ENCODE peak calls at places on chromosomes 11 and 22, in eight cellular contexts. One of them, this sample, is unnamed. For H3K36me3, the result is how much of the 10 kb centered on the place peaks cover.

GRCh38 chr11:69700278-69701140 is 3.3 kb downstream of the FGF19 start:
- DNase-seq in left ventricle myocardium inferior: peak
- DNase-seq in psoas muscle: no peak
- DNase-seq in body of pancreas: peak
- DNase-seq in mammary epithelial cell: no peak
- DNase-seq in brain microvascular endothelial cell: peak
- DNase-seq in transverse colon: no peak
- DNase-seq in OCI-LY7: no peak
- DNase-seq in this sample: peak

GRCh38 chr22:47654922-47655451 is 892.5 kb downstream of the TBC1D22A start:
- DNase-seq in left ventricle myocardium inferior: no peak
- DNase-seq in psoas muscle: no peak
- DNase-seq in body of pancreas: no peak
- DNase-seq in mammary epithelial cell: no peak
- DNase-seq in brain microvascular endothelial cell: no peak
- DNase-seq in transverse colon: no peak
- DNase-seq in OCI-LY7: no peak
- DNase-seq in this sample: no peak

GRCh38 chr11:7575841-7576451 is 62.1 kb downstream of the PPFIBP2 start:
- DNase-seq in left ventricle myocardium inferior: no peak
- DNase-seq in psoas muscle: no peak
- DNase-seq in body of pancreas: peak
- DNase-seq in mammary epithelial cell: no peak
- DNase-seq in brain microvascular endothelial cell: no peak
- DNase-seq in transverse colon: peak
- DNase-seq in OCI-LY7: no peak
- DNase-seq in this sample: peak

GRCh38 chr22:46289244-46289891 is 7.3 kb upstream of the GTSE1 start:
- DNase-seq in left ventricle myocardium inferior: no peak
- DNase-seq in psoas muscle: no peak
- DNase-seq in body of pancreas: no peak
- DNase-seq in mammary epithelial cell: no peak
- DNase-seq in brain microvascular endothelial cell: no peak
- DNase-seq in transverse colon: no peak
- DNase-seq in OCI-LY7: no peak
- DNase-seq in this sample: no peak

GRCh38 chr11:85661972-85662664 is 2.8 kb downstream of the CREBZF start:
- DNase-seq in left ventricle myocardium inferior: no peak
- DNase-seq in psoas muscle: no peak
- DNase-seq in body of pancreas: no peak
- DNase-seq in mammary epithelial cell: no peak
- DNase-seq in brain microvascular endothelial cell: no peak
- DNase-seq in transverse colon: no peak
- DNase-seq in OCI-LY7: no peak
- DNase-seq in this sample: no peak

GRCh38 chr11:64650923-64651523 is 60.0 kb downstream of the SLC22A12 start:
- DNase-seq in left ventricle myocardium inferior: no peak
- DNase-seq in psoas muscle: no peak
- DNase-seq in body of pancreas: no peak
- DNase-seq in mammary epithelial cell: no peak
- DNase-seq in brain microvascular endothelial cell: peak
- DNase-seq in transverse colon: no peak
- DNase-seq in OCI-LY7: peak
- DNase-seq in this sample: no peak

GRCh38 chr11:61910473-61911123 is 6.8 kb downstream of the RAB3IL1 start:
- DNase-seq in left ventricle myocardium inferior: peak
- DNase-seq in psoas muscle: peak
- DNase-seq in body of pancreas: peak
- DNase-seq in mammary epithelial cell: no peak
- DNase-seq in brain microvascular endothelial cell: no peak
- DNase-seq in transverse colon: no peak
- DNase-seq in OCI-LY7: no peak
- DNase-seq in this sample: no peak

GRCh38 chr11:68686486-68686885 is 2.1 kb downstream of the GAL start:
- DNase-seq in left ventricle myocardium inferior: no peak
- DNase-seq in psoas muscle: no peak
- DNase-seq in body of pancreas: no peak
- DNase-seq in mammary epithelial cell: no peak
- DNase-seq in brain microvascular endothelial cell: no peak
- DNase-seq in transverse colon: no peak
- DNase-seq in OCI-LY7: no peak
- DNase-seq in this sample: no peak

GRCh38 chr11:126607374-126607773 is 251.9 kb downstream of the ST3GAL4 start:
- DNase-seq in left ventricle myocardium inferior: no peak
- DNase-seq in psoas muscle: peak
- DNase-seq in body of pancreas: peak
- DNase-seq in mammary epithelial cell: peak
- DNase-seq in brain microvascular endothelial cell: peak
- DNase-seq in transverse colon: peak
- DNase-seq in OCI-LY7: peak
- DNase-seq in this sample: peak

GRCh38 chr11:131913267-131913666 is 542.9 kb downstream of the NTM start:
- DNase-seq in left ventricle myocardium inferior: no peak
- DNase-seq in psoas muscle: no peak
- DNase-seq in body of pancreas: no peak
- DNase-seq in mammary epithelial cell: no peak
- DNase-seq in brain microvascular endothelial cell: no peak
- DNase-seq in transverse colon: no peak
- DNase-seq in OCI-LY7: no peak
- DNase-seq in this sample: no peak

GRCh38 chr11:31761636-31762035 is 49.5 kb downstream of the PAX6 start:
- DNase-seq in left ventricle myocardium inferior: no peak
- DNase-seq in psoas muscle: no peak
- DNase-seq in body of pancreas: no peak
- DNase-seq in mammary epithelial cell: no peak
- DNase-seq in brain microvascular endothelial cell: no peak
- DNase-seq in transverse colon: no peak
- DNase-seq in OCI-LY7: no peak
- DNase-seq in this sample: no peak

GRCh38 chr11:5620606-5621521 is 3.9 kb upstream of the TRIM34 start:
- DNase-seq in left ventricle myocardium inferior: no peak
- DNase-seq in psoas muscle: no peak
- DNase-seq in body of pancreas: no peak
- DNase-seq in mammary epithelial cell: peak
- DNase-seq in brain microvascular endothelial cell: peak
- DNase-seq in transverse colon: no peak
- DNase-seq in OCI-LY7: no peak
- DNase-seq in this sample: peak

GRCh38 chr11:96082002-96082899 is 158.3 kb upstream of the MTMR2 start:
- DNase-seq in left ventricle myocardium inferior: no peak
- DNase-seq in psoas muscle: no peak
- DNase-seq in body of pancreas: no peak
- DNase-seq in mammary epithelial cell: no peak
- DNase-seq in brain microvascular endothelial cell: no peak
- DNase-seq in transverse colon: no peak
- DNase-seq in OCI-LY7: no peak
- DNase-seq in this sample: no peak

GRCh38 chr22:23380230-23380573 is 199.9 kb downstream of the IGLL1 start:
- DNase-seq in left ventricle myocardium inferior: no peak
- DNase-seq in psoas muscle: no peak
- DNase-seq in body of pancreas: no peak
- DNase-seq in mammary epithelial cell: no peak
- DNase-seq in brain microvascular endothelial cell: no peak
- DNase-seq in transverse colon: no peak
- DNase-seq in OCI-LY7: no peak
- DNase-seq in this sample: no peak

GRCh38 chr22:23036684-23037428 is 33.5 kb upstream of the GNAZ start:
- DNase-seq in left ventricle myocardium inferior: no peak
- DNase-seq in psoas muscle: no peak
- DNase-seq in body of pancreas: no peak
- DNase-seq in mammary epithelial cell: no peak
- DNase-seq in brain microvascular endothelial cell: no peak
- DNase-seq in transverse colon: no peak
- DNase-seq in OCI-LY7: peak
- DNase-seq in this sample: peak

GRCh38 chr11:108498046-108498815 is at the start of gene POGLUT3:
- DNase-seq in left ventricle myocardium inferior: peak
- DNase-seq in psoas muscle: peak
- DNase-seq in body of pancreas: peak
- DNase-seq in mammary epithelial cell: no peak
- DNase-seq in brain microvascular endothelial cell: peak
- DNase-seq in transverse colon: peak
- DNase-seq in OCI-LY7: no peak
- DNase-seq in this sample: peak

GRCh38 chr11:130786987-130787688 is 129.1 kb downstream of the SNX19 start:
- DNase-seq in left ventricle myocardium inferior: no peak
- DNase-seq in psoas muscle: no peak
- DNase-seq in body of pancreas: peak
- DNase-seq in mammary epithelial cell: peak
- DNase-seq in brain microvascular endothelial cell: no peak
- DNase-seq in transverse colon: no peak
- DNase-seq in OCI-LY7: no peak
- DNase-seq in this sample: no peak

GRCh38 chr22:23012081-23012622 is 58.2 kb upstream of the GNAZ start:
- DNase-seq in left ventricle myocardium inferior: no peak
- DNase-seq in psoas muscle: no peak
- DNase-seq in body of pancreas: no peak
- DNase-seq in mammary epithelial cell: no peak
- DNase-seq in brain microvascular endothelial cell: no peak
- DNase-seq in transverse colon: no peak
- DNase-seq in OCI-LY7: no peak
- DNase-seq in this sample: no peak

GRCh38 chr11:10139656-10140055 is 154.4 kb downstream of the SBF2 start:
- DNase-seq in left ventricle myocardium inferior: no peak
- DNase-seq in psoas muscle: no peak
- DNase-seq in body of pancreas: no peak
- DNase-seq in mammary epithelial cell: peak
- DNase-seq in brain microvascular endothelial cell: peak
- DNase-seq in transverse colon: no peak
- DNase-seq in OCI-LY7: no peak
- DNase-seq in this sample: no peak

GRCh38 chr11:59283825-59284772 is 71.4 kb upstream of the MPEG1 start:
- DNase-seq in left ventricle myocardium inferior: no peak
- DNase-seq in psoas muscle: no peak
- DNase-seq in body of pancreas: peak
- DNase-seq in mammary epithelial cell: peak
- DNase-seq in brain microvascular endothelial cell: peak
- DNase-seq in transverse colon: peak
- DNase-seq in OCI-LY7: peak
- DNase-seq in this sample: peak

GRCh38 chr11:44916797-44917196 is 33.9 kb downstream of the TP53I11 start:
- DNase-seq in left ventricle myocardium inferior: no peak
- DNase-seq in psoas muscle: no peak
- DNase-seq in body of pancreas: no peak
- DNase-seq in mammary epithelial cell: no peak
- DNase-seq in brain microvascular endothelial cell: no peak
- DNase-seq in transverse colon: no peak
- DNase-seq in OCI-LY7: no peak
- DNase-seq in this sample: peak

GRCh38 chr11:66328307-66329144 is 7.7 kb downstream of the RIN1 start:
- DNase-seq in left ventricle myocardium inferior: peak
- DNase-seq in psoas muscle: peak
- DNase-seq in body of pancreas: peak
- DNase-seq in mammary epithelial cell: peak
- DNase-seq in brain microvascular endothelial cell: peak
- DNase-seq in transverse colon: peak
- DNase-seq in OCI-LY7: peak
- DNase-seq in this sample: peak

GRCh38 chr22:45064313-45065268 is 54.8 kb upstream of the PHF21B start:
- DNase-seq in left ventricle myocardium inferior: no peak
- DNase-seq in psoas muscle: no peak
- DNase-seq in body of pancreas: no peak
- DNase-seq in mammary epithelial cell: peak
- DNase-seq in brain microvascular endothelial cell: peak
- DNase-seq in transverse colon: no peak
- DNase-seq in OCI-LY7: no peak
- DNase-seq in this sample: no peak

DNA sequence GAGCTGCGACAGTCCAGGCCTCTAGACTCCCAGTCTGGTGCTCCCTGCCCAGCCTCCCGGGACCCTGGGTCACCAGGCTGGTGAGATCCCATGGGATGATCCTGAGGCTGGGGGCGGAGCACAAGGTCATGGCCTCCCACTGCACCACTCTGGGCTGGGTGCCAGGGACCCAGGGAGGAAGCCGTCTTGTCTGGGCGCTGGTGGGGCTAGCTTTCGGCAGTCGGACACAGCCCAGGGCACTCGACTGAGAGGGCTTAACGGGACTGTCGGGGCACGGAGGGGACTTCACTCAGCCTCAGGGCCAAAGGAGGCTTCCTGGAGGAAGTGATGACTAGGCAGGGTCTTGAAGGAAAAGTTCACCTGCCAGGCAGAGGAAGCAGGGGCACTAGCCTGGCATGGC is 39.0 kb downstream of the ZC3H7B start:
- DNase-seq in left ventricle myocardium inferior: no peak
- DNase-seq in psoas muscle: no peak
- DNase-seq in body of pancreas: no peak
- DNase-seq in mammary epithelial cell: no peak
- DNase-seq in brain microvascular endothelial cell: no peak
- DNase-seq in transverse colon: no peak
- DNase-seq in OCI-LY7: no peak
- DNase-seq in this sample: no peak
- H3K36me3 ChIP-seq in left ventricle myocardium inferior: half or more
- H3K36me3 ChIP-seq in psoas muscle: under half
- H3K36me3 ChIP-seq in body of pancreas: under half
- H3K36me3 ChIP-seq in mammary epithelial cell: under half
- H3K36me3 ChIP-seq in brain microvascular endothelial cell: under half
- H3K36me3 ChIP-seq in transverse colon: under half
- H3K36me3 ChIP-seq in OCI-LY7: half or more
- H3K36me3 ChIP-seq in this sample: under half

GRCh38 chr11:118620529-118621070 is 13.2 kb downstream of the PHLDB1 start:
- DNase-seq in left ventricle myocardium inferior: peak
- DNase-seq in psoas muscle: no peak
- DNase-seq in body of pancreas: peak
- DNase-seq in mammary epithelial cell: no peak
- DNase-seq in brain microvascular endothelial cell: no peak
- DNase-seq in transverse colon: no peak
- DNase-seq in OCI-LY7: no peak
- DNase-seq in this sample: no peak
- H3K4me3 ChIP-seq in left ventricle myocardium inferior: peak
- H3K4me3 ChIP-seq in psoas muscle: peak
- H3K4me3 ChIP-seq in body of pancreas: no peak
- H3K4me3 ChIP-seq in mammary epithelial cell: peak
- H3K4me3 ChIP-seq in brain microvascular endothelial cell: peak
- H3K4me3 ChIP-seq in transverse colon: peak
- H3K4me3 ChIP-seq in OCI-LY7: no peak
- H3K4me3 ChIP-seq in this sample: no peak

GRCh38 chr11:113177596-113178115 is 136.7 kb upstream of the TTC12 start:
- DNase-seq in left ventricle myocardium inferior: no peak
- DNase-seq in psoas muscle: no peak
- DNase-seq in body of pancreas: no peak
- DNase-seq in mammary epithelial cell: no peak
- DNase-seq in brain microvascular endothelial cell: no peak
- DNase-seq in transverse colon: no peak
- DNase-seq in OCI-LY7: no peak
- DNase-seq in this sample: no peak
- H3K27ac ChIP-seq in left ventricle myocardium inferior: no peak
- H3K27ac ChIP-seq in psoas muscle: no peak
- H3K27ac ChIP-seq in body of pancreas: no peak
- H3K27ac ChIP-seq in mammary epithelial cell: no peak
- H3K27ac ChIP-seq in brain microvascular endothelial cell: no peak
- H3K27ac ChIP-seq in transverse colon: no peak
- H3K27ac ChIP-seq in OCI-LY7: no peak
- H3K27ac ChIP-seq in this sample: no peak

DNA sequence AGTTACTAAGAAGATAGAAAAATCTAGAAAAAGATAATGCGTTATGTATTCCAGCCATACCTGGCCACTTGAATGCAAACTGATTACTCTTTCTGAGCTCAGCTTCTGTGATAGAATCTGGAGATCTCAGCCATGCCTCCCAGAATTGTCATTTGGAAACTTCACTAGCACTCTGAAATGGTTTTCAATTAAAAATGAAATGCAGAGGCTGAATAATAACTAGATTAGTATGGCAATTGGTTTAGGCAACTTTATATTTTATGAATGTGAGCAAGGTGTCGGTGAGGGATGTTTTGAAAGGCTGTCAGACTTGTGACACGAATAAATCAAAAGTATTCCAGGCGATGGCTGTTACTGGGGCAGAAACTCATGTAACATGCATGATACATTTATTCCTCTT is 128.8 kb upstream of the SORL1-AS1 start:
- DNase-seq in left ventricle myocardium inferior: no peak
- DNase-seq in psoas muscle: no peak
- DNase-seq in body of pancreas: no peak
- DNase-seq in mammary epithelial cell: no peak
- DNase-seq in brain microvascular endothelial cell: no peak
- DNase-seq in transverse colon: no peak
- DNase-seq in OCI-LY7: no peak
- DNase-seq in this sample: no peak
- H3K36me3 ChIP-seq in left ventricle myocardium inferior: under half
- H3K36me3 ChIP-seq in psoas muscle: under half
- H3K36me3 ChIP-seq in body of pancreas: under half
- H3K36me3 ChIP-seq in mammary epithelial cell: under half
- H3K36me3 ChIP-seq in brain microvascular endothelial cell: under half
- H3K36me3 ChIP-seq in transverse colon: under half
- H3K36me3 ChIP-seq in OCI-LY7: half or more
- H3K36me3 ChIP-seq in this sample: under half

This sample was measured in small intestine.